ENCODE peak calls at places on chromosomes 3 and 15, in four cellular contexts. C, V, D and Y are unnamed samples.

GRCh38 chr3:116473602-116474001 is 28.3 kb upstream of the LSAMP start:
- DNase-seq in D (no peak), V (no peak), C (peak; percentile 24), Y (no peak)

GRCh38 chr3:192795021-192795420 is 67.7 kb upstream of the FGF12 start:
- DNase-seq in D (no peak), C (no peak), V (no peak), Y (no peak)

GRCh38 chr3:135927170-135927569 is 38.4 kb upstream of the PPP2R3A start:
- DNase-seq in D (peak; percentile 94), V (no peak), C (no peak), Y (no peak)

GRCh38 chr3:122343654-122344053 is 18.6 kb downstream of the CSTA start:
- DNase-seq in V (no peak), D (peak; percentile 68), C (no peak), Y (no peak)

GRCh38 chr3:126456211-126456610 is 19.5 kb downstream of the ZXDC start:
- DNase-seq in V (peak; percentile 6), C (no peak), D (no peak), Y (no peak)

GRCh38 chr3:141235661-141236171 is 4.1 kb downstream of the PXYLP1 start:
- DNase-seq in C (no peak), V (no peak), D (no peak), Y (no peak)

GRCh38 chr15:55695432-55695831 is 47.5 kb downstream of the PRTG start:
- DNase-seq in C (no peak), V (no peak), D (no peak), Y (no peak)

GRCh38 chr3:133169669-133170068 is 131.5 kb downstream of the TMEM108 start:
- DNase-seq in D (no peak), V (no peak), C (no peak), Y (no peak)

GRCh38 chr3:133966954-133967353 is 62.8 kb downstream of the SLCO2A1 start:
- DNase-seq in C (no peak), D (no peak), V (no peak), Y (no peak)

GRCh38 chr3:86982883-86983282 is 8.1 kb downstream of the VGLL3 start:
- DNase-seq in C (no peak), D (no peak), V (no peak), Y (no peak)

GRCh38 chr15:70356919-70357318 is 259.2 kb upstream of the TLE3 start:
- DNase-seq in C (peak; percentile 32), V (no peak), D (no peak), Y (peak; percentile 13)

GRCh38 chr3:46221368-46221767 is 13.3 kb upstream of the CCR1 start:
- DNase-seq in V (no peak), C (no peak), D (no peak), Y (no peak)

GRCh38 chr3:43400162-43400561 is 113.8 kb downstream of the SNRK start:
- DNase-seq in V (no peak), C (no peak), D (no peak), Y (no peak)

GRCh38 chr3:53938645-53939044 is 47.0 kb upstream of the SELENOK start:
- DNase-seq in V (peak; percentile 30), D (peak; percentile 35), C (peak; percentile 52), Y (no peak)

GRCh38 chr15:46304320-46304719 is 669.5 kb downstream of the SQOR start:
- DNase-seq in C (no peak), D (no peak), V (no peak), Y (no peak)

GRCh38 chr3:146739203-146739671 is 134.1 kb upstream of the PLSCR5 start:
- DNase-seq in C (no peak), V (no peak), D (no peak), Y (no peak)

DNA sequence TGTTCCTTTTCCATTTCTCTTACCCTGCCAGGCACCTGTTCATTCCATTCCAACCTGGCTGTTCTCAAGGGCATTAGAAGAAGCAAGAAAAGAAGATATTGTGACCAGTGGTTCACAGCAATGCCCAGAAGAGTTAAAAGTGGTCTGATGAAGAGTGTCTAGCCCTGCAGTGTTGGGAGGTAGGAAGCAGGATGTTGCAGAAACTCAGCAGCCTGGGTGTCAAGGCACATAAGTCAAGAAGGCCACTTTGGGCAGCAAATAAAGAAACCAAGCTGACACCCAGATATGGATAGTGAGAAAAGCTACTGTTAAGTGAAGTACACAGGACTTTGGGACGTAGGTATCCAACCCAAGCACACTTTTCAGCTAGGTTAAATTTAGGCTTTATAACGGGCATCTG is 199.9 kb upstream of the SATB1 start:
- DNase-seq in C (no peak), V (no peak), D (no peak), Y (no peak)
- H3K36me3 ChIP-seq in C (no peaks in the 10 kb centered on the region), V (no peaks in the 10 kb centered on the region), D (no peaks in the 10 kb centered on the region), Y (no peaks in the 10 kb centered on the region)

GRCh38 chr15:52862657-52863056 is 72.5 kb upstream of the ONECUT1 start:
- DNase-seq in C (no peak), D (no peak), V (no peak), Y (no peak)
- H3K27ac ChIP-seq in C (no peak overlapping the region), D (no peak overlapping the region), V (no peak overlapping the region), Y (no peak overlapping the region)

GRCh38 chr3:9015250-9015649 is 52.0 kb upstream of the RAD18 start:
- DNase-seq in V (no peak), C (no peak), D (no peak), Y (no peak)

GRCh38 chr3:9009976-9010545 is 46.8 kb upstream of the RAD18 start:
- DNase-seq in D (no peak), V (no peak), C (no peak), Y (no peak)

GRCh38 chr3:9012521-9012920 is 49.2 kb upstream of the RAD18 start:
- DNase-seq in D (peak; percentile 10), V (no peak), C (no peak), Y (no peak)

GRCh38 chr3:9014189-9014588 is 50.9 kb upstream of the RAD18 start:
- DNase-seq in D (no peak), V (no peak), C (peak; percentile 4), Y (no peak)

GRCh38 chr3:9013782-9014181 is 50.5 kb upstream of the RAD18 start:
- DNase-seq in V (no peak), D (no peak), C (no peak), Y (no peak)
- H3K27me3 ChIP-seq in V (no peaks in the 10 kb centered on the region), D (no peaks in the 10 kb centered on the region), C (no peaks in the 10 kb centered on the region), Y (no peaks in the 10 kb centered on the region)

GRCh38 chr3:45131201-45131600 is 15.0 kb downstream of the CDCP1 start:
- DNase-seq in C (no peak), D (no peak), V (no peak), Y (no peak)
- H3K36me3 ChIP-seq in C (no peaks in the 10 kb centered on the region), D (peaks cover 11% of the 10 kb centered on the region), V (no peaks in the 10 kb centered on the region), Y (no peaks in the 10 kb centered on the region)

GRCh38 chr3:40053663-40054062 is 244.3 kb downstream of the MYRIP start:
- DNase-seq in V (no peak), D (no peak), C (no peak), Y (no peak)
- H3K27ac ChIP-seq in V (no peak overlapping the region), D (no peak overlapping the region), C (no peak overlapping the region), Y (no peak overlapping the region)

DNA sequence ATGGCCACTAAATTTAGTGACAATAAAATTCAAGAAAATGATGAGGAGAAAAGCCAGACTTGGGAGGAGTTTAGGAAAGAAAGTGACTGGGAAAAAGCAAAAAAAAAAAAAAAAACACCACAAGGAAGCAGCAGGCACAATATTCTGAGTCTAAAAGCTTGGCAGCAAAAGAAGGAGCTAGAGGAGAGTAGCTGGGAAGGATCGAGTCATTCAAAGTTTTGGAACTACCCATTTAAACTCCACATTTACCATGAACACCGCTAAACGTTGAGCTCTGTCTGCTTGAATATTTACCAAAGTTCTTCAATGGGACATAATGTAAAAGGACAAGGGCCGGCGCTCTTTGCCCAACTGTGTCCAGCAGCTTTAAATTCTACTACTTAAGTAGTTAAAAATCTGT is 481.9 kb downstream of the FOXP1 start:
- DNase-seq in C (no peak), V (no peak), D (no peak), Y (no peak)
- H3K27me3 ChIP-seq in C (no peaks in the 10 kb centered on the region), V (no peaks in the 10 kb centered on the region), D (no peaks in the 10 kb centered on the region), Y (no peaks in the 10 kb centered on the region)

GRCh38 chr15:42728975-42729374 is 8.0 kb downstream of the CDAN1 start:
- DNase-seq in C (no peak), V (no peak), D (no peak), Y (no peak)
- H3K36me3 ChIP-seq in C (peaks cover 61% of the 10 kb centered on the region), V (no peaks in the 10 kb centered on the region), D (peaks cover 20% of the 10 kb centered on the region), Y (peaks cover 24% of the 10 kb centered on the region)

DNA sequence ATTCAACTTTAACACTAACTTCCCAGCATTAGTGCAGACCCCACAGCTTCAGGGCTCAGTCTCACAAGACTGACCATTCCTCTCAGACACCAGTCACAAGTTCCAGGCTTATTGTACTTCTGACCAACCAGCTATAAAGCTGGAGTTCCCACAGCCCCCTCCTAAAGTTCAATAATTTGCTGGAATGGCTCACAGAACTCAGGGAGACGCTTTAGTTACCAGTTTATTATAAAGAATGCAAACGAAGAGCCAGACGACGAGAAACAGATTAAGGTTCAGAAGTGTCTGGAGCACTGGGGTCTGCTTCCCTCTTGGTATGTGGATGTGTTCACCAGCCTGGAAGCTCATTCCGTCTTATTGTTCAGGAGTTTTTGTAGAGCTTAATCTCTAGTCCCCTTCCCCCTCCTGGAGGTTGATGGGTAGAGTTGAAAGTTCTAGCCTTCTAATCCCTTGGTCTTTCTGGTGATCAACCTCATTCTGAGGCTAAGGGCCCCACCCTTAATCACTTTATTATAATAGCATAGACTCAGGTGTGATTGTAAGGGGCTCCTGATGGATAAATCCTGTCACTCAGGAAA is 4.8 kb upstream of the CSRNP1 start:
- DNase-seq in V (no peak), D (no peak), C (no peak), Y (no peak)
- H3K27ac ChIP-seq in V (peak overlapping the region; percentile 12), D (no peak overlapping the region), C (no peak overlapping the region), Y (no peak overlapping the region)